ENCODE peak calls at places on chromosomes 1 and 21, in nine cellular contexts. N is stomach, W is uterus, K is heart left ventricle, B is suprapubic skin, U is ovary, C is lower leg skin, I is sigmoid colon, Y is IMR-90. Q is an unnamed sample.

GRCh38 chr1:64302971-64303370 is 99.5 kb downstream of the UBE2U start:
- DNase-seq in C (no peak), N (no peak), B (no peak), U (no peak), K (no peak), Y (peak), I (no peak), W (no peak), Q (no peak)

GRCh38 chr1:24450857-24451397 is 35.3 kb downstream of the NIPAL3 start:
- DNase-seq in N (no peak), B (no peak), Y (no peak), K (no peak), I (no peak), C (no peak), W (no peak), U (no peak), Q (no peak)

GRCh38 chr21:18334066-18334465 is 69.5 kb downstream of the TMPRSS15 start:
- DNase-seq in B (no peak), I (no peak), C (no peak), W (no peak), Y (no peak), U (no peak), K (no peak), N (no peak), Q (no peak)

GRCh38 chr1:150688786-150689185 is 8.2 kb downstream of the GOLPH3L start:
- DNase-seq in K (no peak), B (no peak), N (no peak), U (no peak), W (no peak), C (no peak), I (no peak), Y (no peak), Q (no peak)

GRCh38 chr21:38329176-38329575 is 72.4 kb downstream of the KCNJ15 start:
- DNase-seq in Y (no peak), I (no peak), W (no peak), B (no peak), N (no peak), U (no peak), K (no peak), C (no peak), Q (no peak)

GRCh38 chr1:966603-967295 is 467 bp downstream of the PLEKHN1 start:
- DNase-seq in U (peak), B (no peak), Y (peak), N (peak), C (peak), I (peak), W (peak), K (peak), Q (peak)

GRCh38 chr1:15836772-15837669 is 10.5 kb upstream of the SPEN start:
- DNase-seq in C (peak), I (peak), K (peak), W (peak), N (peak), Y (no peak), B (peak), U (peak), Q (peak)

GRCh38 chr1:230268371-230269170 is 157.6 kb downstream of the PGBD5 start:
- DNase-seq in W (no peak), U (peak), C (no peak), N (no peak), Y (peak), B (peak), K (no peak), I (no peak), Q (peak)

GRCh38 chr1:174966000-174966572 is 33.7 kb upstream of the CACYBP start:
- DNase-seq in W (no peak), N (no peak), I (no peak), B (no peak), K (no peak), Y (no peak), U (no peak), C (no peak), Q (no peak)

GRCh38 chr1:53063744-53064515 is 1.9 kb downstream of the PODN start:
- DNase-seq in W (no peak), Y (no peak), I (no peak), U (peak), K (peak), B (no peak), C (peak), N (no peak), Q (no peak)

GRCh38 chr21:38027901-38028300 is 111.6 kb upstream of the KCNJ6 start:
- DNase-seq in N (no peak), Y (no peak), B (no peak), I (no peak), K (no peak), W (no peak), C (no peak), U (no peak), Q (no peak)

GRCh38 chr1:232385221-232385620 is 244.7 kb downstream of the SIPA1L2 start:
- DNase-seq in I (peak), K (no peak), Y (peak), U (no peak), C (no peak), N (no peak), W (no peak), B (no peak), Q (no peak)

GRCh38 chr1:85612704-85613361 is 32.3 kb downstream of the CCN1 start:
- DNase-seq in N (no peak), B (no peak), K (no peak), Y (peak), I (no peak), U (no peak), C (no peak), W (no peak), Q (peak)

DNA sequence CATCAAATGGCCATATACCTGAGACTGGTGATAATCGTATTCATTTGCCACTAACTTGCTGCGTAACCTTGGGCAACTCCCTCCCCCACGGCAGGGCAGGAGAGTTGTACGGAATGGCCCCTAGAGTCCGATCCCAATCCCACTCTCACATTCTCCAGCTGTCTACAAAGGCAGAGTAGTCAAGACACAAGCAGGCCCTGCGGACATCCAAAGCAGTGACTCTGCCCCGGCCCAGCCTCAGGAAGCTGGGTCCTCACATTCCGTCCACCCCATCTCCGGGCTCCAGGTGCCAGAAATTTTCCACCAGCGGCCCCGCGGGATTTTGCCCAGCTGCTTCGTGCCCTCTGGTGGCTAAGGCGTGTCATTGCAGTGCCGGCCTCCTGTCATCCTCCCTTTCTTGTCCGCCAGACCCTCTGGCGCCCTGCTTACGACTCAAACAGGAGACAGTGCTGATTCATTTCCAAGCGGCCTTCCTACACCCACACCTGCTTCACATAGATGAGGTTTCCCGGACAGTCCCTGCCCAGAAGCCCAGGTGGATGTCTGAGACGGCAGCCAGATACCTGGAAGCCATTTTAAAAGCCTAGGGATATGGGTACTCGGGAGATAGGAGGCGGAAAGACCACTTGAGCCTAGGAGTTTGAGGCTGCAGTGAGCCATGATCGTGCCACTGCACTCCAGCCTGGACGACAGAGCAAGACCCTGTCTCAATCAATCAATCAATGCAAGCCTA is 2.9 kb upstream of the S100A2 start:
- DNase-seq in C (peak), B (peak), N (peak), I (peak), U (peak), K (peak), Y (peak), W (peak), Q (peak)
- TF ChIP-seq POLR2A in C (no peak), B (peak), N (no peak), I (no peak), U (no peak), K (no peak), Y (peak), W (peak), Q (no peak)

GRCh38 chr1:178537445-178538090 is 24.7 kb downstream of the TEX35 start:
- DNase-seq in W (no peak), B (peak), N (no peak), U (no peak), C (no peak), K (no peak), Y (no peak), I (peak), Q (no peak)

GRCh38 chr1:178536329-178536728 is 23.4 kb downstream of the TEX35 start:
- DNase-seq in B (peak), I (peak), U (no peak), K (no peak), W (no peak), C (no peak), Y (no peak), N (no peak), Q (no peak)

GRCh38 chr1:178538192-178538916 is 25.4 kb downstream of the TEX35 start:
- DNase-seq in W (no peak), B (peak), C (no peak), I (peak), Y (peak), K (no peak), U (no peak), N (no peak), Q (peak)

GRCh38 chr1:178539291-178539690 is 26.4 kb downstream of the TEX35 start:
- DNase-seq in W (no peak), N (no peak), K (no peak), U (no peak), B (peak), I (peak), C (no peak), Y (no peak), Q (peak)

DNA sequence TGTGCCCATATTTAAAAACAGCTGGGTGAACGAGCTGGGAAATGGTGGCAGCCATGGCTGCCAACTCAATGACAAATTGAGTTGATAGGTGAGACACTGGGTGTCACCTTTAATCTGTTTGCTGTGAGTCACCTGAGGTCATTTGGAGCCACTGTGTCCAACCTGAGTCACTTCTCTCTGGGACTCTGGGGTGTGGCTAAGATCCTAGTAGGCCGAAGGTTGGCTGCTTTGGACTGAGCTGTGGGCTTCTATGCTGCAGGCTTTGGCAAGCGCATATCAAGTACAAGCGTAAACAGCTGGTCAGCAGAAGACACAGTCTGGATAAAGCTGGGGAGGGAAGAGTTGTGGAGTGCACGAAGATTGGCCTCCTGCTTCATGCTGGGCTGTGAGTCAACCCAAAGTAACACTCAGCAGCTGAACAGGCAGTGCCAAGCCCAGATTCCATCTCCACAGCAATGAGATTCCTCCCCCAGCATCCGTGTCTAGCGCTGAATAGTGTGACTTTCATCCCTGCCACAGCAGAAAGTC is 24.0 kb downstream of the TEX35 start:
- DNase-seq in Y (peak), I (peak), C (no peak), N (peak), W (peak), U (peak), K (peak), B (peak), Q (peak)
- TF ChIP-seq POLR2A in Y (no peak), I (no peak), C (no peak), N (no peak), W (no peak), U (no peak), K (no peak), B (no peak), Q (no peak)

DNA sequence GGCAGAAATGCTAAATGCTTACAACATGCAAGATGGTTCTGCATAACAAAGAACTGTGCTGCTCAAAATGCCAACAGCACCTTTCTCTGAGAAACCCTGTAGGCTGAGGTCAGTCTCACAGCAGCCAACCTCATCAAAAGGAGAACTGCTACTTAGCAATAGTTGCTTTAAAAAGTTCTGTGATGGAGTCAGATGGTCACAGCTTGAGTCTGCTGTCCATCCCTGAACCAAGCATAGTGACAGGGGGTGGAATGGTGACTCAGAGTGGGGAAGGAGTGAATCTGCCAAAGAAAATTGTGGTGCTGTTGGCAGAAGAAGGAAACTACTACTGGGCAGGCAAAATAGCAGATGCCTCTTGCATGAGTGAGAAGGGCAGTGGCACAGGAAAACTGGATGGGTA is 106.0 kb upstream of the FAM78B start:
- DNase-seq in W (no peak), U (no peak), C (no peak), I (no peak), K (no peak), B (no peak), Y (no peak), N (no peak), Q (no peak)
- TF ChIP-seq POLR2A in W (no peak), U (no peak), C (no peak), I (no peak), K (no peak), B (no peak), Y (no peak), N (no peak), Q (no peak)

DNA sequence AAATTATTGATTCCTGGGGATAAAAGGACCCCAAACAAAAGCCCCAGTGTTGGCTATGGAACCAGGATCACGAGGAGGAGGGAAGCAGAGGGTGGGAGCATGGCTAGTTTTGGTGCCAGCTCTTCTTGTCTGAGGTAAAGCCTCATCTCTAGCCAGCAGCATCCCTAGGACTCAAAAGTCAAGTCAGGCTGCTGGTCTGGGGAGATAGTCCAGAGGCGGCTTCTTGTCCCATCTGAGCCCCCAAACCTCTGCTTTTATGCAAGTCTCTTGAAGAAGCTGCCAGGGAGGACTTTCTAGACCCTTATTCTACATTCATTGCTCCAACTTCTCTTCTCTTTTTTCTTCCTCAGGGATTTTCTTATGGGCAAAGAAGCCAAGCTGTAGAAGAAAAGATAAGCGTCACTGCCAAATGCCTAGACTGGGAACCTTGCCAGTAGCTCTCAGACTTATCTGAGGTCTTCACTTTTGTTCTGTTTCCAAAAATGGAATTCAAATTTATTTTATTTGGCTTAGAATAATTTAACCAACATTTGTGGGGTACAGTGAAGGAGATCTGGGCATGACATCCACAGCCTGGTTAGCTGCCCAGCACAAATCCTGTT is 6.9 kb upstream of the ANKRD35 start:
- DNase-seq in K (no peak), C (no peak), W (peak), Y (peak), I (no peak), U (peak), N (peak), B (no peak), Q (peak)
- TF ChIP-seq POLR2A in K (no peak), C (no peak), W (no peak), Y (no peak), I (no peak), U (no peak), N (no peak), B (no peak), Q (no peak)